ENCODE peak calls at places on chromosomes 6 and 20, in nine cellular contexts. L is HT1080; Z is T-cell; U is dorsolateral prefrontal cortex; W is midbrain; O is tibial nerve; J is activated T-helper 1 cell treated with anti-CD3 and anti-CD28 coated beads, Interleukin-2, amount 50 U/mL, for 16 hours; R is left cardiac atrium; E is HepG2. N is an unnamed sample.

GRCh38 chr6:110511401-110511800 is 35.0 kb upstream of the SLC22A16 start:
- DNase-seq in L (no peak), Z (no peak), U (no peak), W (no peak), O (no peak), J (no peak), R (no peak), E (no peak), N (no peak)

GRCh38 chr6:166435574-166435973 is 52.8 kb upstream of the MPC1 start:
- DNase-seq in L (no peak), Z (peak; percentile 42), U (no peak), W (no peak), O (no peak), J (no peak), R (peak; percentile 40), E (no peak), N (peak; percentile 10)

GRCh38 chr6:40982917-40983316 is 56.1 kb downstream of the UNC5CL start:
- DNase-seq in L (no peak), Z (no peak), U (no peak), W (no peak), O (no peak), J (no peak), R (no peak), E (no peak), N (no peak)

GRCh38 chr6:48754631-48755030 is 643.6 kb upstream of the PTCHD4 start:
- DNase-seq in L (no peak), Z (no peak), U (no peak), W (no peak), O (no peak), J (no peak), R (no peak), E (no peak), N (no peak)

GRCh38 chr6:107361568-107362270 is 97.6 kb downstream of the PDSS2 start:
- DNase-seq in L (peak; percentile 60), Z (no peak), U (no peak), W (no peak), O (no peak), J (no peak), R (no peak), E (peak; percentile 85), N (no peak)

GRCh38 chr20:3696200-3696599 is 14.4 kb upstream of the ADAM33 start:
- DNase-seq in L (no peak), Z (no peak), U (no peak), W (no peak), O (no peak), J (no peak), R (no peak), E (no peak), N (no peak)

GRCh38 chr6:67694127-67694526 is 941.0 kb upstream of the ADGRB3 start:
- DNase-seq in L (no peak), Z (no peak), U (no peak), W (no peak), O (no peak), J (no peak), R (no peak), E (peak; percentile 7), N (no peak)

GRCh38 chr6:10401632-10402223 is 13.1 kb downstream of the TFAP2A start:
- DNase-seq in L (no peak), Z (no peak), U (no peak), W (no peak), O (no peak), J (no peak), R (no peak), E (no peak), N (no peak)

GRCh38 chr6:142885182-142885867 is 59.7 kb downstream of the HIVEP2 start:
- DNase-seq in L (peak; percentile 98), Z (peak; percentile 74), U (no peak), W (peak; percentile 30), O (no peak), J (no peak), R (peak; percentile 35), E (peak; percentile 84), N (no peak)

GRCh38 chr6:129936329-129937165 is 75.4 kb upstream of the TMEM244 start:
- DNase-seq in L (peak; percentile 54), Z (no peak), U (no peak), W (peak; percentile 71), O (no peak), J (no peak), R (peak; percentile 36), E (peak; percentile 49), N (no peak)

GRCh38 chr20:25195962-25196700 is 619 bp downstream of the ENTPD6 start:
- DNase-seq in L (peak; percentile 34), Z (no peak), U (no peak), W (no peak), O (no peak), J (no peak), R (peak; percentile 58), E (peak; percentile 42), N (no peak)

GRCh38 chr6:37155394-37156312 is 14.3 kb upstream of the PIM1 start:
- DNase-seq in L (no peak), Z (no peak), U (no peak), W (no peak), O (no peak), J (no peak), R (no peak), E (no peak), N (no peak)

GRCh38 chr6:90677440-90677839 is 90.6 kb upstream of the MAP3K7 start:
- DNase-seq in L (no peak), Z (no peak), U (no peak), W (no peak), O (no peak), J (no peak), R (no peak), E (no peak), N (no peak)